ENCODE peak calls at places on chromosomes 13 and 19, in four cellular contexts. P is uterus, M is tibial nerve, D is mesendoderm. L is an unnamed sample.

GRCh38 chr13:113759525-113760137 is 605 bp downstream of the TMEM255B start:
- DNase-seq in M (no peak), D (peak; percentile 18), P (peak; percentile 22), L (no peak)

GRCh38 chr13:113013303-113013702 is 44.3 kb downstream of the MCF2L start:
- DNase-seq in P (no peak), M (no peak), D (no peak), L (no peak)

GRCh38 chr19:51295382-51296126 is 15.9 kb upstream of the IGLON5 start:
- DNase-seq in P (no peak), D (peak; percentile 55), M (no peak), L (no peak)

GRCh38 chr13:45219123-45219891 is 18.5 kb upstream of the KCTD4 start:
- DNase-seq in D (no peak), P (no peak), M (no peak), L (no peak)

GRCh38 chr19:18659281-18660050 is 22.6 kb downstream of the KLHL26 start:
- DNase-seq in M (no peak), D (no peak), P (peak; percentile 77), L (no peak)

GRCh38 chr13:113886561-113887112 is 22.8 kb upstream of the GAS6 start:
- DNase-seq in D (no peak), M (no peak), P (no peak), L (no peak)

GRCh38 chr13:110431851-110432294 is 124.8 kb downstream of the COL4A2 start:
- DNase-seq in M (no peak), D (no peak), P (no peak), L (no peak)

GRCh38 chr13:110506859-110507566 is 54.5 kb downstream of the RAB20 start:
- DNase-seq in M (peak; percentile 33), D (no peak), P (peak; percentile 52), L (no peak)

GRCh38 chr13:34017231-34017630 is 199.3 kb downstream of the RFC3 start:
- DNase-seq in M (no peak), P (no peak), D (no peak), L (no peak)

GRCh38 chr19:19488041-19488874 is 27.1 kb downstream of the TSSK6 start:
- DNase-seq in D (peak; percentile 63), M (no peak), P (no peak), L (no peak)

GRCh38 chr19:355134-355533 is 10.5 kb upstream of the MIER2 start:
- DNase-seq in D (no peak), P (no peak), M (no peak), L (no peak)

GRCh38 chr13:59424661-59425060 is 739.1 kb downstream of the DIAPH3 start:
- DNase-seq in D (no peak), M (no peak), P (no peak), L (no peak)

GRCh38 chr19:49859838-49860715 is 7.3 kb downstream of the PNKP start:
- DNase-seq in D (no peak), P (no peak), M (no peak), L (no peak)

GRCh38 chr13:43434185-43434584 is 352.6 kb downstream of the ENOX1 start:
- DNase-seq in M (no peak), P (no peak), D (no peak), L (no peak)

GRCh38 chr19:21256722-21257121 is 72.5 kb downstream of the ZNF708 start:
- DNase-seq in P (no peak), M (no peak), D (peak; percentile 77), L (no peak)

GRCh38 chr13:101917833-101918755 is 465.6 kb downstream of the ITGBL1 start:
- DNase-seq in D (peak; percentile 43), P (no peak), M (no peak), L (no peak)

DNA sequence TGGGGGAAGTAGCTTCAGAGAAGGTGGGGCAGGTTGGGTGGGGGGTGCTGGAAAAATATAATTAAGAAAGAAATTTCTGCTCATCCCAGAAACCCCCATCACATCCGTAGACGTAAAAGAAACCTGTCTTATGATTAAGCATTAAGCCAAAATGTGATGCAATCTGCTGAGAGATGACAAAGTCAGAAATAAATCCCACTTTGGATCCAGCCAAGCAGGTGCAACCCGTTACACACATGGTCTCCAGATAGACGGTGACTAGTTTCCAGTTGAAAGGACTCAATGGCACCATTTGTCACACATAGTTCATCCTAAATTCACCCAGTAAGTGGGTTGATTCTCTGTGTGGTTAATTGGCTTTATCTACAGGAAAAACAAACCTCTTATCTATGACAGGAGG is 34.1 kb downstream of the PSG5 start:
- DNase-seq in D (no peak), M (no peak), P (no peak), L (no peak)
- H3K27ac ChIP-seq in D (no peak overlapping the region), M (no peak overlapping the region), P (no peak overlapping the region), L (no peak overlapping the region)

DNA sequence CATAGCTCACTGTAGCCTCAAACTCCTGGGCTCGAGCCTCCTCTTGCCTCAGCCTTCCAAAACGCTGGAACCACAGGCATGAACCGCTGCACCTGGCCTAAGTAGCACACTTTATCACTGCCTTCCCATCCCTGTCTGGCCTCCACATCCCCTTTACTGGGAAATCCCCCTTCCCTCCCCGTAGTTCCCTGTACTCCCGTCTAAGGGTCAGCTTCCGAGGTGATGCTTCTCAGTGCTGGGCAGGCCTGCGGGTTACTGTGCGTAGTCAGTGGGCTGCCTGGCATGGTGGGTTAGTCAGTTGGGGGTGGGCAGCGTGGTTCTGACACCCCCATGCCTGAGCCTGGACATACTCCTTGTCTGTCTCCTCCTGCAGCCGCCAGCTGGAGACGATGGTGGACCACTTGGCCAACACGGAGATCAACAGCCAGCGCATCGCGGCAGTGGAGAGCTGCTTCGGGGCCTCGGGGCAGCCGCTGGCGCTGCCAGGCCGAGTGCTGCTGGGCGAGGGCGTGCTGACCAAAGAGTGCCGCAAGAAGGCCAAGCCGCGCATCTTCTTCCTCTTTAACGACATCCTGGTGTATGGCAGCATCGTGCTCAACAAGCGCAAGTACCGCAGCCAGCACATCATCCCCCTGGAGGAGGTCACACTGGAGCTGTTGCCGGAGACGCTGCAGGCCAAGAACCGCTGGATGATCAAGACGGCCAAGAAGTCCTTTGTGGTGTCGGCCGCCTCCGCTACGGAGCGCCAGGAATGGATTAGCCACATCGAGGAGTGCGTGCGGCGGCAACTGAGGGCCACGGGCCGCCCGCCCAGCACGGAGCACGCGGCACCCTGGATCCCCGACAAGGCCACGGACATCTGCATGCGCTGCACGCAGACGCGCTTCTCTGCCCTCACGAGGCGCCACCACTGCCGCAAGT is 8.4 kb downstream of the PLEKHF1 start:
- DNase-seq in M (no peak), D (no peak), P (no peak), L (no peak)
- H3K27ac ChIP-seq in M (no peak overlapping the region), D (no peak overlapping the region), P (no peak overlapping the region), L (peak overlapping the region; percentile 94)

GRCh38 chr13:67136157-67136556 is 94.0 kb downstream of the PCDH9 start:
- DNase-seq in P (no peak), D (no peak), M (no peak), L (no peak)
- H3K27ac ChIP-seq in P (no peak overlapping the region), D (no peak overlapping the region), M (no peak overlapping the region), L (no peak overlapping the region)

DNA sequence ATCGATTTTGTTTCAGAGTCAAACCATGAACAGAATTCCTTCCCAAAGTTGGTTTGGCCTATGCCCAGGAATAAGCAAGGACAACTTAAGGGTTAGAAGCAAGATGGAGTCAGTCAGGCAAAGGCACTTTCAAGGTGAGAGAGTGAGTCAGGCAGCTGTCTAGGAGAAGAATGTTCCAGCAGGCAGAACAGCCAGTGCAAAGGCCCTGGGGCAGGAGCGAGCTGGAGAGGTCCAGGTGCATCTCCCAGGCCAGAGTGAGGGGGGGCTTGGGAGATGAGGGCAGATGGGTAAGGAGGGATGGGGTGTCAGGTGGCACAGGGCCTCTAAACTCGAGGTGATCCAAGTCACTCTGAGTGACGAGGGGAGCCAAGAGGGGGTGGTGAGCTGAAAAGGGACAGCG is 9.2 kb upstream of the GRWD1 start:
- DNase-seq in P (no peak), M (no peak), D (no peak), L (no peak)
- H3K27ac ChIP-seq in P (no peak overlapping the region), M (no peak overlapping the region), D (no peak overlapping the region), L (no peak overlapping the region)

DNA sequence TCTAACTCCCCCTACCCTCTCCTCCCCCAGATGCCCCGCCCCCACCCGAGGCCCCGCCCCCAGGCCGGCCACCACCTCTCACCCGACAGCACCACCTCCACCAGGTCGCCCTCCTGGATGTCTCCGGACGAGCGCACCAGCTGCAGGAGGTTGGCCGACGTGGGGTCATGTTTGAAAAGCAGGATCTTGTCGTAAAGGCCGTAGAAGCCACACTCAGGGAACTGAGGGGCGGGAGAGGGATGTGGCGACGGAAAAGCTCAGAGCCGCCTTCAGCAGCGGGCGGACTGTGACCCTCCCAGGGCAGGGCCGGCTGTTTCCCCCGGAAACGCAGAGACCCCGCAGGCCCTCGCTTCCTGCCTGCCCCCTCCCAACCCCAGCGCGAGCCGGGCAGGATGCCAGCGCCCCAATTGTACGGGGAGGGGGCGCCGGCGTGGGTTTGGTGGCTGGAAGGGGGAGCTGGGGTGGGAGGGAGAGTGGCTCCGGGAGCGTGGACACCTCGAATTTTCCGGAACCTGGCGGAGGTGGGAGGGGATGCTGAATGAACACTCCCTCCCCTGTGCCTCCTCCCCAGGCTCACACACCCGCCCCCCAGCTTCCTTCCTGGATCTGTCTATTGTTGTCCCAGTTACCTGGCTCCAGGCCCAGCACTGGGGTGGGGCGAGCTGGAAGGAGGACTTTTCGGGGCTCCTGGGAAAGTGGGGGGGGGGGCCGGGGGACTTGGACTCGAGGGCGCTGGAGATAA is 3.0 kb downstream of the PRKD2 start:
- DNase-seq in M (peak; percentile 87), P (peak; percentile 89), D (peak; percentile 97), L (peak; percentile 87)
- H3K27ac ChIP-seq in M (peak overlapping the region; percentile 82), P (peak overlapping the region; percentile 92), D (peak overlapping the region; percentile 54), L (peak overlapping the region; percentile 92)